ENCODE peak calls at places on chromosomes 13 and 19, in six cellular contexts. O is tibial artery, J is left cardiac atrium, C is occipital lobe, I is activated B cell treated with CpG ODN at 0.5 μM for 24 hours, G is choroid plexus epithelial cell. U is an unnamed sample.
A peak's percentile ranks its signal among the peaks of the same experiment; 100 is the strongest.

GRCh38 chr13:113758651-113759524 is at the start of gene TMEM255B:
- DNase-seq in I (peak; percentile 78), J (peak; percentile 89), G (peak; percentile 56), O (peak; percentile 93), C (peak; percentile 68), U (peak; percentile 95)

GRCh38 chr19:27806471-27807070 is 1406.4 kb downstream of the UQCRFS1 start:
- DNase-seq in G (no peak), O (no peak), I (no peak), C (no peak), J (no peak), U (no peak)

GRCh38 chr19:35090160-35090794 is 25.3 kb upstream of the FXYD3 start:
- DNase-seq in C (peak; percentile 38), I (no peak), J (peak; percentile 51), O (no peak), G (peak; percentile 68), U (no peak)

GRCh38 chr13:100765021-100765420 is 90.4 kb upstream of the TMTC4 start:
- DNase-seq in C (no peak), O (no peak), I (no peak), J (no peak), G (no peak), U (no peak)

GRCh38 chr13:95267662-95268369 is 33.4 kb downstream of the ABCC4 start:
- DNase-seq in C (no peak), G (peak; percentile 93), O (no peak), J (no peak), I (no peak), U (no peak)

GRCh38 chr13:51905787-51906186 is 44.0 kb downstream of the CCDC70 start:
- DNase-seq in I (no peak), C (no peak), G (no peak), O (no peak), J (no peak), U (no peak)

GRCh38 chr13:40388617-40389016 is 277.8 kb downstream of the FOXO1 start:
- DNase-seq in G (peak; percentile 47), I (peak; percentile 46), J (peak; percentile 26), C (no peak), O (no peak), U (no peak)

GRCh38 chr19:46111376-46111775 is 13.1 kb downstream of the IGFL3 start:
- DNase-seq in O (no peak), C (no peak), G (no peak), J (no peak), I (no peak), U (no peak)

GRCh38 chr19:54297759-54298305 is 15.1 kb downstream of the LILRA5 start:
- DNase-seq in O (no peak), I (no peak), C (no peak), G (peak; percentile 20), J (no peak), U (no peak)

GRCh38 chr19:56678205-56678604 is 6.6 kb upstream of the ZNF835 start:
- DNase-seq in I (no peak), G (no peak), O (no peak), C (peak; percentile 32), J (no peak), U (no peak)

GRCh38 chr19:10780368-10780767 is 55.6 kb downstream of the TMED1 start:
- DNase-seq in I (no peak), C (no peak), J (peak; percentile 76), G (peak; percentile 90), O (peak; percentile 77), U (no peak)

GRCh38 chr13:45194081-45194939 is 6.5 kb downstream of the KCTD4 start:
- DNase-seq in C (peak; percentile 59), I (no peak), J (peak; percentile 62), O (peak; percentile 67), G (peak; percentile 80), U (no peak)